ENCODE peak calls at places on chromosomes 12 and 14, in six cellular contexts. I is fibroblast of mammary gland, H is AG04450, Y is astrocyte of the spinal cord, W is kidney epithelial cell, Z is dorsolateral prefrontal cortex. U is an unnamed sample.
A peak's percentile ranks its signal among the peaks of the same experiment; 100 is the strongest.

GRCh38 chr14:57847096-57847495 is 18.8 kb downstream of the SLC35F4 start:
- DNase-seq in Y (peak; percentile 50), W (no peak), Z (no peak), H (no peak), I (peak; percentile 93), U (no peak)

GRCh38 chr14:105167303-105168092 is 1.1 kb downstream of the JAG2 start:
- DNase-seq in Y (no peak), I (no peak), H (no peak), Z (no peak), W (no peak), U (no peak)

GRCh38 chr14:100484531-100485267 is 102.5 kb downstream of the BEGAIN start:
- DNase-seq in Z (no peak), H (no peak), I (no peak), Y (no peak), W (no peak), U (no peak)

GRCh38 chr12:107091989-107092641 is 1.2 kb downstream of the CRY1 start:
- DNase-seq in Z (no peak), Y (peak; percentile 97), I (peak; percentile 96), H (peak; percentile 86), W (peak; percentile 88), U (peak; percentile 92)

GRCh38 chr14:76867536-76868452 is 41.6 kb downstream of the LRRC74A start:
- DNase-seq in Y (no peak), Z (no peak), I (no peak), W (no peak), H (no peak), U (no peak)

GRCh38 chr12:122282066-122282465 is 15.8 kb upstream of the VPS33A start:
- DNase-seq in Z (no peak), H (peak; percentile 45), I (peak; percentile 76), W (no peak), Y (peak; percentile 75), U (peak; percentile 58)

GRCh38 chr12:124664395-124665111 is 97.1 kb upstream of the NCOR2 start:
- DNase-seq in H (no peak), I (peak; percentile 45), Y (no peak), W (no peak), Z (no peak), U (no peak)

GRCh38 chr12:89756100-89756637 is 47.5 kb upstream of the ATP2B1 start:
- DNase-seq in H (no peak), W (no peak), Z (no peak), Y (no peak), I (no peak), U (no peak)

GRCh38 chr12:119870462-119870861 is 6.7 kb downstream of the CIT start:
- DNase-seq in I (peak; percentile 68), H (no peak), Y (peak; percentile 30), W (no peak), Z (no peak), U (no peak)

GRCh38 chr12:106956048-106956935 is 585 bp downstream of the TMEM263 start:
- DNase-seq in W (peak; percentile 57), Z (peak; percentile 31), I (peak; percentile 88), Y (peak; percentile 89), H (peak; percentile 77), U (peak; percentile 79)

DNA sequence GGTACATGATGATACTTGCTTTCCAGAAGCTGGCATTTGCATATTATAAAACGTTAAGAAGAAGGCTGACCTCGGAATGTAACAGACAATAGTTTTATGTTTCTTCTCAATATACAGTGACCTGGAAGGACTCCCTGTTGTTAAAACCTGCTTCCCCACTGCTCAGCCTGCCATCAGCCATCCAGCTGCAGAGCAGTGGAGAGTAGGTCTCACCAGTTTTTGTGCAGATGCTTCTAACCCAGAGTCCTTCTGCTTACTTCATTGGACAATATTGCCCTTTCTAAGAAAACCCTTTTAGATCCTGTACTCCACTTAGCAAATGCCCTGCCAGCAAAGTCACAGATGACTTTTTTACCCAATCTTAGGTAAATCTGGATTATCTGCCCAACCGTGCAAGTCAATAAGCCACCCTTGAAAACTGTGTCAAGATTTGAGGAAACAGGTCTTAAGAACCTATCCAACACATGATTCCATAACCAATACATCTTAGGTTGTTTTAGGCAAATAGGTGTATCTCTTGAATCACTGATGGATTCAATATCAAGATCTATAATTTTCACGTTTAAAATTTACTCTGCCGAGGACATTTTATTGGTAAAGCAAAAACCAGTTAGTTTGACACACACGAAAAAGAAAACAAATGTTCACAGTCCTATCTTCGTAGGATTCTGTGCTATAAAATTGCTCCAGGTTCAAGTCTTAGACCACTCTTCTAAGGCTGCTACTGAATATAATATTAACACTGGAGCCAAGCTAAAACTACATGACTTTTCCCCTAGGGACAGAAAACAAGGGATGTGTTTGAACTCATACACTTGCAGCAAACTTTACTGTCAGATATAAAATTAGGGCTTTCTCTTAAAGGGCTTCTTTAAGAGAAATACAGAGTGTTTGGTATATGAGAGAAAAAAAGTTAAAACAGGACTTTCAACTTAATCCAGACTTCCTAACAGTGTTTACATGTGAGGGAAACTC is 5.7 kb downstream of the PHLDA1 start:
- DNase-seq in Z (no peak), I (peak; percentile 82), W (no peak), Y (peak; percentile 90), H (no peak), U (no peak)
- H3K4me3 ChIP-seq in Z (no peak overlapping the region), I (no peak overlapping the region), W (no peak overlapping the region), Y (peak overlapping the region; percentile 98), H (no peak overlapping the region), U (no peak overlapping the region)

GRCh38 chr14:35292770-35293561 is 784 bp downstream of the PSMA6 start:
- DNase-seq in Y (peak; percentile 30), W (no peak), Z (no peak), H (no peak), I (peak; percentile 11), U (no peak)

GRCh38 chr14:35289623-35290022 is 2.6 kb upstream of the PSMA6 start:
- DNase-seq in Y (no peak), Z (no peak), H (no peak), W (no peak), I (no peak), U (no peak)

GRCh38 chr14:35295845-35296161 is 3.6 kb downstream of the PSMA6 start:
- DNase-seq in Z (no peak), I (no peak), W (no peak), H (no peak), Y (no peak), U (no peak)

GRCh38 chr14:35296505-35296904 is 4.3 kb downstream of the PSMA6 start:
- DNase-seq in Y (no peak), W (no peak), H (no peak), I (no peak), Z (no peak), U (no peak)

GRCh38 chr14:35292051-35292769 is at the start of gene PSMA6:
- DNase-seq in Y (peak; percentile 100), W (peak; percentile 96), Z (peak; percentile 99), I (peak; percentile 98), H (peak; percentile 96), U (peak; percentile 97)
- TF ChIP-seq CTCF in Y (no peak), W (no peak), Z (peak; percentile 33), I (no peak), H (no peak), U (no peak)

GRCh38 chr14:60642270-60642789 is 6.9 kb downstream of the SIX1 start:
- DNase-seq in H (no peak), Z (no peak), Y (no peak), W (no peak), I (no peak), U (no peak)
- H3K4me3 ChIP-seq in H (peak overlapping the region; percentile 10), Z (no peak overlapping the region), Y (peak overlapping the region; percentile 12), W (no peak overlapping the region), I (no peak overlapping the region), U (no peak overlapping the region)

GRCh38 chr14:104150201-104151027 is 12.0 kb downstream of the KIF26A start:
- DNase-seq in Z (no peak), I (peak; percentile 52), H (no peak), Y (peak; percentile 67), W (no peak), U (peak; percentile 46)
- TF ChIP-seq CTCF in Z (no peak), I (peak; percentile 29), H (peak; percentile 14), Y (no peak), W (peak; percentile 5), U (peak; percentile 28)

U was measured in retinal pigment epithelial cell.